ENCODE peak calls at places on chromosomes 2 and 18, in eight cellular contexts. W is pancreas, A is neural progenitor cell, S is left lung, I is PC-3, E is transverse colon, P is heart right ventricle, G is uterus. X is an unnamed sample.

GRCh38 chr2:109287413-109287812 is 158.4 kb downstream of the SH3RF3 start:
- DNase-seq in W (no peak), A (no peak), S (no peak), I (no peak), E (no peak), P (no peak), G (no peak), X (no peak)

GRCh38 chr2:27441226-27441926 is 805 bp upstream of the KRTCAP3 start:
- DNase-seq in W (no peak), A (peak; percentile 4), S (no peak), I (no peak), E (no peak), P (no peak), G (no peak), X (no peak)

GRCh38 chr2:23312996-23313606 is 71.9 kb upstream of the KLHL29 start:
- DNase-seq in W (no peak), A (peak; percentile 69), S (no peak), I (peak; percentile 25), E (no peak), P (no peak), G (no peak), X (no peak)

GRCh38 chr2:16908671-16909070 is 243.0 kb upstream of the CYRIA start:
- DNase-seq in W (no peak), A (no peak), S (no peak), I (peak; percentile 19), E (no peak), P (no peak), G (no peak), X (no peak)

GRCh38 chr2:128306081-128306930 is 12.4 kb downstream of the HS6ST1 start:
- DNase-seq in W (no peak), A (peak; percentile 52), S (peak; percentile 71), I (peak; percentile 86), E (peak; percentile 81), P (peak; percentile 45), G (peak; percentile 80), X (peak; percentile 65)

GRCh38 chr18:77165489-77166415 is 33.2 kb upstream of the MBP start:
- DNase-seq in W (no peak), A (no peak), S (no peak), I (no peak), E (no peak), P (peak; percentile 66), G (peak; percentile 39), X (peak; percentile 73)

GRCh38 chr18:2881490-2882195 is 34.8 kb downstream of the EMILIN2 start:
- DNase-seq in W (no peak), A (no peak), S (no peak), I (no peak), E (peak; percentile 43), P (no peak), G (peak; percentile 95), X (peak; percentile 78)

GRCh38 chr2:235699576-235699975 is 205.7 kb downstream of the AGAP1 start:
- DNase-seq in W (no peak), A (no peak), S (no peak), I (no peak), E (no peak), P (no peak), G (no peak), X (no peak)

GRCh38 chr2:98608962-98609604 is 694 bp downstream of the UNC50 start:
- DNase-seq in W (peak; percentile 39), A (peak; percentile 53), S (peak; percentile 81), I (peak; percentile 39), E (peak; percentile 20), P (peak; percentile 22), G (no peak), X (peak; percentile 65)

GRCh38 chr2:107712857-107713256 is 113.8 kb upstream of the RGPD4 start:
- DNase-seq in W (no peak), A (no peak), S (no peak), I (peak; percentile 29), E (no peak), P (no peak), G (no peak), X (no peak)

GRCh38 chr2:97742381-97742847 is 29.0 kb downstream of the ZAP70 start:
- DNase-seq in W (no peak), A (no peak), S (no peak), I (peak; percentile 34), E (no peak), P (no peak), G (no peak), X (peak; percentile 76)

GRCh38 chr2:173657996-173658717 is 303.5 kb downstream of the CDCA7 start:
- DNase-seq in W (no peak), A (no peak), S (no peak), I (peak; percentile 94), E (no peak), P (no peak), G (peak; percentile 21), X (no peak)

GRCh38 chr18:47050468-47050867 is 15.0 kb upstream of the ELOA2 start:
- DNase-seq in W (peak; percentile 17), A (peak; percentile 57), S (no peak), I (peak; percentile 37), E (no peak), P (no peak), G (no peak), X (no peak)

GRCh38 chr2:130996658-130997057 is 96.6 kb downstream of the FAM168B start:
- DNase-seq in W (no peak), A (no peak), S (no peak), I (no peak), E (no peak), P (no peak), G (no peak), X (no peak)

GRCh38 chr2:28661589-28662001 is 90.0 kb upstream of the PPP1CB start:
- DNase-seq in W (peak; percentile 67), A (no peak), S (no peak), I (peak; percentile 84), E (peak; percentile 75), P (peak; percentile 84), G (peak; percentile 92), X (peak; percentile 87)

GRCh38 chr2:96157649-96158553 is 12.7 kb upstream of the DUSP2 start:
- DNase-seq in W (no peak), A (no peak), S (peak; percentile 78), I (no peak), E (no peak), P (no peak), G (no peak), X (no peak)

GRCh38 chr2:95034818-95035217 is 9.3 kb downstream of the MAL start:
- DNase-seq in W (no peak), A (no peak), S (no peak), I (no peak), E (no peak), P (no peak), G (no peak), X (peak; percentile 9)

GRCh38 chr2:143852748-143853147 is 667.2 kb downstream of the ZEB2 start:
- DNase-seq in W (no peak), A (peak; percentile 43), S (no peak), I (no peak), E (no peak), P (no peak), G (no peak), X (no peak)

GRCh38 chr2:180040146-180040925 is 33.2 kb upstream of the CWC22 start:
- DNase-seq in W (no peak), A (no peak), S (no peak), I (peak; percentile 88), E (no peak), P (no peak), G (no peak), X (no peak)

GRCh38 chr2:73759904-73760303 is 20.0 kb downstream of the DUSP11 start:
- DNase-seq in W (no peak), A (no peak), S (no peak), I (no peak), E (no peak), P (no peak), G (no peak), X (no peak)

DNA sequence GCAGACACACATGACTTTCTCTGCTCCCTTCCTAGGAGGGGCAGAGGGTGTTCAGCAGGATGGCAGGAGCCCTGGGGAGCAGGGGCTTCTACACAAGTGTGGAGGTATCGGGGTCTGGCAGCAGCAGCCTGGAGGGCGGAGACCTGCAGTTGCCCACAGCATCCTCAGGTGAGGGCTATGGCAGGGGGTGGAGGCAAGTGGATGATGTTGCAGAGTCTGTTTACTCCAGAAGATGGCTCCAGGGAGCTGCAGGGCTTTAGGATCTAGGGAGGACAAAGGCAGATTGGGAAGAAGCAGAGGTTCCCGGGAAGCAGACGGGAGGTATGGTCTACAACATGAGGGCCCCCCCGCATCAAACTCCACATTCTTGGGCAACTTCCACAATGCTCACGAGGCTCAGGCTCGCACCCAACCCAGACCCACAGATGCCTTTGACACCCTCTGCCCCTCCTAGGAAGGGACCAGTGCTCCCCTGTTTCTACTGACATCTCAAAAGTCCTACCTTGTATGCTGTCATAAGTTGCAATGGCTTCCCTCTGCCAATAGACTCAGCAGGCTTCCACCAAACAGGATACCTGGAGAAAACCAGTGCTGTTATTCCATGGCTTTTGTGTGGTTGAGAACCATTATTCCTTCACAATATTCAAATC is 12.0 kb upstream of the ATP6V1C2 start:
- DNase-seq in W (no peak), A (peak; percentile 56), S (no peak), I (peak; percentile 76), E (peak; percentile 26), P (no peak), G (no peak), X (no peak)
- H3K4me1 ChIP-seq in W (no peaks in the 10 kb centered on the region), A (no peaks in the 10 kb centered on the region), S (no peaks in the 10 kb centered on the region), I (no peaks in the 10 kb centered on the region), E (no peaks in the 10 kb centered on the region), P (peaks cover 4% of the 10 kb centered on the region), G (no peaks in the 10 kb centered on the region), X (no peaks in the 10 kb centered on the region)

GRCh38 chr2:68248361-68248760 is 4.0 kb downstream of the PPP3R1 start:
- DNase-seq in W (no peak), A (no peak), S (no peak), I (peak; percentile 60), E (no peak), P (no peak), G (no peak), X (no peak)

GRCh38 chr2:68248806-68249205 is 3.5 kb downstream of the PPP3R1 start:
- DNase-seq in W (no peak), A (no peak), S (no peak), I (no peak), E (no peak), P (no peak), G (no peak), X (no peak)

GRCh38 chr2:68245672-68246071 is 6.7 kb downstream of the PPP3R1 start:
- DNase-seq in W (no peak), A (no peak), S (no peak), I (no peak), E (no peak), P (no peak), G (no peak), X (no peak)

GRCh38 chr2:68244456-68244855 is 7.9 kb downstream of the PPP3R1 start:
- DNase-seq in W (no peak), A (no peak), S (no peak), I (no peak), E (no peak), P (no peak), G (no peak), X (no peak)

GRCh38 chr2:68245066-68245465 is 7.3 kb downstream of the PPP3R1 start:
- DNase-seq in W (no peak), A (no peak), S (no peak), I (no peak), E (no peak), P (no peak), G (no peak), X (no peak)
- H3K4me1 ChIP-seq in W (peaks cover 26% of the 10 kb centered on the region), A (peaks cover 37% of the 10 kb centered on the region), S (peaks cover 97% of the 10 kb centered on the region), I (peaks cover 22% of the 10 kb centered on the region), E (peaks cover 61% of the 10 kb centered on the region), P (peaks cover 92% of the 10 kb centered on the region), G (no peaks in the 10 kb centered on the region), X (peaks cover 8% of the 10 kb centered on the region)

GRCh38 chr2:197195591-197195990 is 115.0 kb downstream of the ANKRD44 start:
- DNase-seq in W (no peak), A (no peak), S (no peak), I (no peak), E (no peak), P (no peak), G (no peak), X (no peak)
- H3K4me1 ChIP-seq in W (no peaks in the 10 kb centered on the region), A (no peaks in the 10 kb centered on the region), S (peaks cover 71% of the 10 kb centered on the region), I (no peaks in the 10 kb centered on the region), E (peaks cover 4% of the 10 kb centered on the region), P (peaks cover 45% of the 10 kb centered on the region), G (peaks cover 7% of the 10 kb centered on the region), X (peaks cover 5% of the 10 kb centered on the region)

GRCh38 chr2:179017958-179018357 is 32.0 kb downstream of the CCDC141 start:
- DNase-seq in W (no peak), A (no peak), S (no peak), I (no peak), E (no peak), P (no peak), G (no peak), X (no peak)
- H3K4me1 ChIP-seq in W (no peaks in the 10 kb centered on the region), A (peaks cover 5% of the 10 kb centered on the region), S (no peaks in the 10 kb centered on the region), I (no peaks in the 10 kb centered on the region), E (no peaks in the 10 kb centered on the region), P (peaks cover 10% of the 10 kb centered on the region), G (no peaks in the 10 kb centered on the region), X (no peaks in the 10 kb centered on the region)